ENCODE peak calls at places on chromosomes 7 and 10, in five cellular contexts. One of them, this sample, is unnamed.

GRCh38 chr10:113001599-113002448 is 51.8 kb downstream of the TCF7L2 start:
- DNase-seq in ovary: no peak
- DNase-seq in activated effector memory CD4-positive, alpha-beta T cell treated with Interleukin-2 at 50 U/mL for 16 hours: no peak
- DNase-seq in heart left ventricle: no peak
- DNase-seq in Kasumi-1: no peak
- DNase-seq in this sample: no peak

GRCh38 chr10:132195366-132196075 is 8.8 kb downstream of the DPYSL4 start:
- DNase-seq in ovary: no peak
- DNase-seq in activated effector memory CD4-positive, alpha-beta T cell treated with Interleukin-2 at 50 U/mL for 16 hours: no peak
- DNase-seq in heart left ventricle: no peak
- DNase-seq in Kasumi-1: no peak
- DNase-seq in this sample: no peak

GRCh38 chr10:86363833-86364511 is 2.6 kb downstream of the GRID1 start:
- DNase-seq in ovary: no peak
- DNase-seq in activated effector memory CD4-positive, alpha-beta T cell treated with Interleukin-2 at 50 U/mL for 16 hours: no peak
- DNase-seq in heart left ventricle: no peak
- DNase-seq in Kasumi-1: no peak
- DNase-seq in this sample: no peak

GRCh38 chr10:45280113-45280512 is 35.3 kb downstream of the OR13A1 start:
- DNase-seq in ovary: no peak
- DNase-seq in activated effector memory CD4-positive, alpha-beta T cell treated with Interleukin-2 at 50 U/mL for 16 hours: no peak
- DNase-seq in heart left ventricle: peak; percentile 10
- DNase-seq in Kasumi-1: no peak
- DNase-seq in this sample: no peak

GRCh38 chr7:145665499-145666258 is 450.9 kb upstream of the CNTNAP2 start:
- DNase-seq in ovary: no peak
- DNase-seq in activated effector memory CD4-positive, alpha-beta T cell treated with Interleukin-2 at 50 U/mL for 16 hours: no peak
- DNase-seq in heart left ventricle: no peak
- DNase-seq in Kasumi-1: no peak
- DNase-seq in this sample: no peak

GRCh38 chr10:110709964-110710587 is 65.9 kb downstream of the RBM20 start:
- DNase-seq in ovary: no peak
- DNase-seq in activated effector memory CD4-positive, alpha-beta T cell treated with Interleukin-2 at 50 U/mL for 16 hours: no peak
- DNase-seq in heart left ventricle: no peak
- DNase-seq in Kasumi-1: no peak
- DNase-seq in this sample: no peak

GRCh38 chr10:78045856-78046255 is 12.2 kb downstream of the RPS24 start:
- DNase-seq in ovary: no peak
- DNase-seq in activated effector memory CD4-positive, alpha-beta T cell treated with Interleukin-2 at 50 U/mL for 16 hours: no peak
- DNase-seq in heart left ventricle: no peak
- DNase-seq in Kasumi-1: no peak
- DNase-seq in this sample: no peak

GRCh38 chr10:77463967-77464745 is 173.5 kb downstream of the KCNMA1 start:
- DNase-seq in ovary: no peak
- DNase-seq in activated effector memory CD4-positive, alpha-beta T cell treated with Interleukin-2 at 50 U/mL for 16 hours: no peak
- DNase-seq in heart left ventricle: no peak
- DNase-seq in Kasumi-1: no peak
- DNase-seq in this sample: no peak

GRCh38 chr7:101175664-101176063 is 4.4 kb downstream of the NAT16 start:
- DNase-seq in ovary: no peak
- DNase-seq in activated effector memory CD4-positive, alpha-beta T cell treated with Interleukin-2 at 50 U/mL for 16 hours: no peak
- DNase-seq in heart left ventricle: no peak
- DNase-seq in Kasumi-1: no peak
- DNase-seq in this sample: no peak

This sample was measured in testis.